ENCODE peak calls at places on chromosome 3, in seven cellular contexts. X, N, A, D, J, L and I are unnamed samples.

GRCh38 chr3:10722921-10723320 is 93.1 kb upstream of the SLC6A11 start:
- DNase-seq in D (no peak), L (no peak), N (no peak), A (no peak), J (no peak), X (no peak), I (no peak)

GRCh38 chr3:122893754-122894668 is 99.1 kb downstream of the SLC49A4 start:
- DNase-seq in X (no peak), A (peak), D (peak), N (no peak), L (peak), J (no peak), I (no peak)

GRCh38 chr3:156668073-156668763 is 6.2 kb upstream of the TIPARP start:
- DNase-seq in L (no peak), J (no peak), N (no peak), X (no peak), A (no peak), D (no peak), I (no peak)

GRCh38 chr3:120471643-120472042 is 20.9 kb upstream of the FSTL1 start:
- DNase-seq in D (no peak), X (no peak), N (no peak), L (no peak), J (no peak), A (peak), I (no peak)

GRCh38 chr3:33954956-33955355 is 156.5 kb downstream of the PDCD6IP start:
- DNase-seq in D (no peak), N (no peak), A (no peak), J (no peak), L (no peak), X (no peak), I (no peak)

GRCh38 chr3:133506215-133506901 is 67.1 kb upstream of the CDV3 start:
- DNase-seq in X (no peak), D (no peak), A (no peak), J (no peak), N (no peak), L (no peak), I (no peak)

GRCh38 chr3:160648701-160649100 is 28.3 kb upstream of the ARL14 start:
- DNase-seq in J (no peak), X (no peak), A (no peak), L (no peak), D (no peak), N (no peak), I (no peak)

GRCh38 chr3:20042331-20042730 is 2.1 kb downstream of the KAT2B start:
- DNase-seq in D (no peak), X (no peak), J (no peak), N (no peak), L (no peak), A (no peak), I (no peak)